ENCODE peak calls at places on chromosomes 3 and 15, in ten cellular contexts. M is suprapubic skin; T is GM12865; I is CD8-positive, alpha-beta T cell; G is stimulated activated CD4-positive, alpha-beta T cell treated with anti-CD3 and anti-CD28 coated beads, Interleukin-12 subunit alpha, Interleukin-12 subunit beta, amount 100 ng/mL, for 24 hours; W is stimulated activated naive CD8-positive, alpha-beta T cell treated with anti-CD3 and anti-CD28 coated beads, Interleukin-15, amount 100 ng/mL, for 72 hours; D is HT-29; H is lung; K is Kasumi-1; P is activated CD4-positive, alpha-beta memory T cell treated with anti-CD3 and anti-CD28 coated beads, Interleukin-2, amount 10 ng/mL, durations not matched to agents 7 days and 5 days. Q is an unnamed sample.
A peak's percentile ranks its signal among the peaks of the same experiment; 100 is the strongest.

GRCh38 chr3:43043793-43044192 is 62.1 kb downstream of the POMGNT2 start:
- DNase-seq in W (no peak), M (no peak), H (no peak), P (no peak), G (no peak), I (no peak), T (no peak), D (no peak), K (no peak), Q (no peak)

GRCh38 chr15:32669870-32670623 is 28.5 kb downstream of the SCG5 start:
- DNase-seq in T (no peak), K (no peak), M (peak; percentile 83), H (no peak), G (no peak), I (no peak), P (no peak), D (no peak), W (no peak), Q (no peak)

GRCh38 chr15:95024388-95024787 is 793.0 kb downstream of the MCTP2 start:
- DNase-seq in M (no peak), W (no peak), G (no peak), T (no peak), I (no peak), H (no peak), K (peak; percentile 69), P (no peak), D (peak; percentile 45), Q (no peak)

GRCh38 chr15:89462198-89462912 is 34.0 kb downstream of the RHCG start:
- DNase-seq in K (no peak), W (no peak), P (no peak), H (no peak), T (peak; percentile 29), D (no peak), I (no peak), M (no peak), G (no peak), Q (no peak)

GRCh38 chr3:122014741-122015140 is 7.3 kb downstream of the ILDR1 start:
- DNase-seq in P (no peak), K (no peak), G (no peak), M (no peak), T (peak; percentile 92), W (peak; percentile 61), D (no peak), I (no peak), H (no peak), Q (no peak)

GRCh38 chr3:169383770-169384169 is 279.7 kb downstream of the MECOM start:
- DNase-seq in H (no peak), M (no peak), P (no peak), D (peak; percentile 38), T (no peak), W (no peak), I (no peak), K (no peak), G (no peak), Q (no peak)

GRCh38 chr3:184568918-184569829 is 7.6 kb downstream of the EPHB3 start:
- DNase-seq in W (no peak), H (peak; percentile 85), D (no peak), K (peak; percentile 40), I (no peak), T (no peak), G (no peak), P (peak; percentile 25), M (peak; percentile 93), Q (no peak)

GRCh38 chr3:101072299-101072698 is 79.1 kb upstream of the ABI3BP start:
- DNase-seq in H (no peak), P (no peak), G (no peak), M (no peak), D (peak; percentile 49), I (no peak), T (no peak), W (no peak), K (no peak), Q (no peak)

GRCh38 chr15:74958320-74958907 is 1.8 kb upstream of the RPP25 start:
- DNase-seq in D (peak; percentile 76), G (no peak), W (no peak), P (no peak), T (no peak), H (peak; percentile 55), K (no peak), M (peak; percentile 85), I (no peak), Q (peak; percentile 18)

GRCh38 chr3:136919799-136920580 is 37.8 kb upstream of the IL20RB start:
- DNase-seq in W (no peak), H (no peak), M (no peak), G (no peak), D (no peak), I (no peak), P (no peak), K (no peak), T (no peak), Q (no peak)

GRCh38 chr3:33146791-33147445 is 33.1 kb downstream of the CRTAP start:
- DNase-seq in P (no peak), D (peak; percentile 14), G (no peak), M (no peak), K (peak; percentile 56), I (no peak), W (no peak), T (no peak), H (no peak), Q (no peak)

GRCh38 chr3:64242435-64242834 is 17.2 kb upstream of the PRICKLE2 start:
- DNase-seq in D (peak; percentile 74), K (no peak), H (peak; percentile 57), M (no peak), T (no peak), W (no peak), P (no peak), G (no peak), I (no peak), Q (no peak)

GRCh38 chr3:144636833-144637232 is 665.2 kb downstream of the DIPK2A start:
- DNase-seq in G (no peak), D (peak; percentile 64), T (peak; percentile 21), P (no peak), K (no peak), W (no peak), I (no peak), M (no peak), H (no peak), Q (no peak)